ENCODE peak calls at places on chromosomes 16 and 17, in five cellular contexts. One of them, this sample, is unnamed. For H3K9me3, the result is how much of the 10 kb centered on the place peaks cover.

GRCh38 chr17:30831663-30832437 is at the start of gene ATAD5:
- DNase-seq in breast epithelium: peak
- DNase-seq in AG04450: peak
- DNase-seq in PC-3: peak
- DNase-seq in HCT116: peak
- DNase-seq in this sample: peak

GRCh38 chr17:57949649-57950048 is 5.6 kb downstream of the CUEDC1 start:
- DNase-seq in breast epithelium: no peak
- DNase-seq in AG04450: no peak
- DNase-seq in PC-3: peak
- DNase-seq in HCT116: no peak
- DNase-seq in this sample: no peak

GRCh38 chr17:41613277-41614082 is 913 bp upstream of the KRT16 start:
- DNase-seq in breast epithelium: no peak
- DNase-seq in AG04450: no peak
- DNase-seq in PC-3: no peak
- DNase-seq in HCT116: no peak
- DNase-seq in this sample: no peak

GRCh38 chr17:683499-684254 is 31.0 kb downstream of the VPS53 start:
- DNase-seq in breast epithelium: no peak
- DNase-seq in AG04450: no peak
- DNase-seq in PC-3: no peak
- DNase-seq in HCT116: no peak
- DNase-seq in this sample: no peak

GRCh38 chr17:7466644-7467341 is 12.6 kb downstream of the ZBTB4 start:
- DNase-seq in breast epithelium: no peak
- DNase-seq in AG04450: no peak
- DNase-seq in PC-3: peak
- DNase-seq in HCT116: no peak
- DNase-seq in this sample: peak

GRCh38 chr16:30357085-30357714 is 2.1 kb upstream of the CD2BP2 start:
- DNase-seq in breast epithelium: no peak
- DNase-seq in AG04450: no peak
- DNase-seq in PC-3: no peak
- DNase-seq in HCT116: no peak
- DNase-seq in this sample: no peak

GRCh38 chr17:45719335-45720071 is 64.6 kb upstream of the CRHR1 start:
- DNase-seq in breast epithelium: no peak
- DNase-seq in AG04450: peak
- DNase-seq in PC-3: peak
- DNase-seq in HCT116: peak
- DNase-seq in this sample: no peak

GRCh38 chr16:66740533-66740932 is 10.9 kb downstream of the DYNC1LI2 start:
- DNase-seq in breast epithelium: no peak
- DNase-seq in AG04450: no peak
- DNase-seq in PC-3: peak
- DNase-seq in HCT116: no peak
- DNase-seq in this sample: no peak

GRCh38 chr17:7226721-7227710 is 7.3 kb downstream of the ACADVL start:
- DNase-seq in breast epithelium: no peak
- DNase-seq in AG04450: no peak
- DNase-seq in PC-3: no peak
- DNase-seq in HCT116: no peak
- DNase-seq in this sample: no peak

GRCh38 chr16:60636117-60636516 is 1400.1 kb downstream of the CDH8 start:
- DNase-seq in breast epithelium: no peak
- DNase-seq in AG04450: no peak
- DNase-seq in PC-3: peak
- DNase-seq in HCT116: no peak
- DNase-seq in this sample: no peak

GRCh38 chr16:57138281-57138935 is 46.0 kb downstream of the CPNE2 start:
- DNase-seq in breast epithelium: no peak
- DNase-seq in AG04450: no peak
- DNase-seq in PC-3: no peak
- DNase-seq in HCT116: no peak
- DNase-seq in this sample: no peak

GRCh38 chr16:72927199-72928088 is 120.5 kb downstream of the ZFHX3 start:
- DNase-seq in breast epithelium: peak
- DNase-seq in AG04450: peak
- DNase-seq in PC-3: peak
- DNase-seq in HCT116: no peak
- DNase-seq in this sample: no peak

GRCh38 chr17:30586818-30587595 is 109.8 kb downstream of the GOSR1 start:
- DNase-seq in breast epithelium: no peak
- DNase-seq in AG04450: no peak
- DNase-seq in PC-3: no peak
- DNase-seq in HCT116: no peak
- DNase-seq in this sample: no peak

GRCh38 chr16:71345031-71345430 is 13.5 kb upstream of the CALB2 start:
- DNase-seq in breast epithelium: no peak
- DNase-seq in AG04450: no peak
- DNase-seq in PC-3: no peak
- DNase-seq in HCT116: no peak
- DNase-seq in this sample: no peak

GRCh38 chr16:70765491-70765890 is 35.5 kb downstream of the VAC14 start:
- DNase-seq in breast epithelium: no peak
- DNase-seq in AG04450: no peak
- DNase-seq in PC-3: no peak
- DNase-seq in HCT116: no peak
- DNase-seq in this sample: no peak

GRCh38 chr16:3347586-3347985 is 8.1 kb upstream of the OR2C1 start:
- DNase-seq in breast epithelium: no peak
- DNase-seq in AG04450: no peak
- DNase-seq in PC-3: no peak
- DNase-seq in HCT116: no peak
- DNase-seq in this sample: no peak

GRCh38 chr17:63120406-63120805 is 154.4 kb downstream of the TANC2 start:
- DNase-seq in breast epithelium: no peak
- DNase-seq in AG04450: no peak
- DNase-seq in PC-3: peak
- DNase-seq in HCT116: no peak
- DNase-seq in this sample: no peak

GRCh38 chr17:19397556-19398041 is 10.6 kb upstream of the MFAP4 start:
- DNase-seq in breast epithelium: peak
- DNase-seq in AG04450: no peak
- DNase-seq in PC-3: no peak
- DNase-seq in HCT116: no peak
- DNase-seq in this sample: no peak

GRCh38 chr17:43019418-43019817 is 2.8 kb downstream of the VAT1 start:
- DNase-seq in breast epithelium: no peak
- DNase-seq in AG04450: no peak
- DNase-seq in PC-3: no peak
- DNase-seq in HCT116: no peak
- DNase-seq in this sample: no peak

GRCh38 chr17:48207776-48208175 is 100.2 kb downstream of the SNX11 start:
- DNase-seq in breast epithelium: no peak
- DNase-seq in AG04450: no peak
- DNase-seq in PC-3: no peak
- DNase-seq in HCT116: no peak
- DNase-seq in this sample: no peak

GRCh38 chr17:77107506-77108433 is 33.0 kb upstream of the SEC14L1 start:
- DNase-seq in breast epithelium: no peak
- DNase-seq in AG04450: no peak
- DNase-seq in PC-3: no peak
- DNase-seq in HCT116: no peak
- DNase-seq in this sample: no peak

GRCh38 chr16:89936034-89936433 is 12.5 kb upstream of the DEF8 start:
- DNase-seq in breast epithelium: no peak
- DNase-seq in AG04450: no peak
- DNase-seq in PC-3: no peak
- DNase-seq in HCT116: no peak
- DNase-seq in this sample: no peak

GRCh38 chr16:54847207-54847606 is 83.5 kb upstream of the IRX5 start:
- DNase-seq in breast epithelium: peak
- DNase-seq in AG04450: no peak
- DNase-seq in PC-3: no peak
- DNase-seq in HCT116: no peak
- DNase-seq in this sample: no peak

GRCh38 chr17:42436401-42436800 is 13.3 kb upstream of the CAVIN1 start:
- DNase-seq in breast epithelium: no peak
- DNase-seq in AG04450: peak
- DNase-seq in PC-3: no peak
- DNase-seq in HCT116: no peak
- DNase-seq in this sample: no peak

GRCh38 chr16:11265124-11265523 is 4.0 kb downstream of the TNP2 start:
- DNase-seq in breast epithelium: no peak
- DNase-seq in AG04450: no peak
- DNase-seq in PC-3: no peak
- DNase-seq in HCT116: no peak
- DNase-seq in this sample: no peak

GRCh38 chr16:58814348-58814801 is 80.3 kb upstream of the GOT2 start:
- DNase-seq in breast epithelium: no peak
- DNase-seq in AG04450: peak
- DNase-seq in PC-3: peak
- DNase-seq in HCT116: peak
- DNase-seq in this sample: peak

GRCh38 chr17:27226611-27227234 is 67.2 kb upstream of the WSB1 start:
- DNase-seq in breast epithelium: no peak
- DNase-seq in AG04450: peak
- DNase-seq in PC-3: peak
- DNase-seq in HCT116: no peak
- DNase-seq in this sample: peak

GRCh38 chr17:27224526-27225315 is 69.2 kb upstream of the WSB1 start:
- DNase-seq in breast epithelium: no peak
- DNase-seq in AG04450: no peak
- DNase-seq in PC-3: no peak
- DNase-seq in HCT116: no peak
- DNase-seq in this sample: no peak

GRCh38 chr17:27218041-27218440 is 75.9 kb upstream of the WSB1 start:
- DNase-seq in breast epithelium: no peak
- DNase-seq in AG04450: no peak
- DNase-seq in PC-3: no peak
- DNase-seq in HCT116: no peak
- DNase-seq in this sample: no peak

GRCh38 chr17:27218719-27219488 is 75.0 kb upstream of the WSB1 start:
- DNase-seq in breast epithelium: no peak
- DNase-seq in AG04450: no peak
- DNase-seq in PC-3: no peak
- DNase-seq in HCT116: no peak
- DNase-seq in this sample: no peak

GRCh38 chr17:27222515-27222914 is 71.4 kb upstream of the WSB1 start:
- DNase-seq in breast epithelium: no peak
- DNase-seq in AG04450: no peak
- DNase-seq in PC-3: no peak
- DNase-seq in HCT116: no peak
- DNase-seq in this sample: no peak
- H3K9me3 ChIP-seq in breast epithelium: under half
- H3K9me3 ChIP-seq in AG04450: under half
- H3K9me3 ChIP-seq in PC-3: under half
- H3K9me3 ChIP-seq in HCT116: under half
- H3K9me3 ChIP-seq in this sample: under half

GRCh38 chr16:34050787-34051320 is 591.4 kb downstream of the TP53TG3F start:
- DNase-seq in breast epithelium: no peak
- DNase-seq in AG04450: no peak
- DNase-seq in PC-3: no peak
- DNase-seq in HCT116: no peak
- DNase-seq in this sample: no peak

GRCh38 chr16:34054969-34055368 is 595.6 kb downstream of the TP53TG3F start:
- DNase-seq in breast epithelium: no peak
- DNase-seq in AG04450: no peak
- DNase-seq in PC-3: no peak
- DNase-seq in HCT116: no peak
- DNase-seq in this sample: no peak

DNA sequence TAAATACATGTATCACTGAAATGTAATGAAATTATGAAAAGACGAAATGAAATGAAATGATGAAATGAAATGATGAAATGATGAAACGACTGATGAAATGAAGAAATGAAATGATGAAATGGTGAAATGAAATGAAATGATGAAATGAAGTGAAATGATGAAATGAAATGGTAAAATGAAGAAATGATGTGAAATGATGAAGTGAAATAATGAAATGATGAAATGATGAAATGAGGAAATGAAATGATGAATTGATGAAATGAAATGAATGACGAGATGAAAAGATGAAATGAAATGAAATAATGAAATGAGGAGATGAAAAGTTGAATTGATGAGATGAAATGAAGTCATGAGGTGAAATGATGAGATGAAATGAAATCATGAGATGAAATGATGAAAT is 594.7 kb downstream of the TP53TG3F start:
- DNase-seq in breast epithelium: no peak
- DNase-seq in AG04450: no peak
- DNase-seq in PC-3: no peak
- DNase-seq in HCT116: no peak
- DNase-seq in this sample: no peak
- H3K9me3 ChIP-seq in breast epithelium: under half
- H3K9me3 ChIP-seq in AG04450: under half
- H3K9me3 ChIP-seq in PC-3: under half
- H3K9me3 ChIP-seq in HCT116: under half
- H3K9me3 ChIP-seq in this sample: under half

GRCh38 chr16:35184356-35184870 is 1725.0 kb downstream of the TP53TG3F start:
- DNase-seq in breast epithelium: no peak
- DNase-seq in AG04450: no peak
- DNase-seq in PC-3: no peak
- DNase-seq in HCT116: no peak
- DNase-seq in this sample: no peak
- H3K9me3 ChIP-seq in breast epithelium: under half
- H3K9me3 ChIP-seq in AG04450: half or more
- H3K9me3 ChIP-seq in PC-3: under half
- H3K9me3 ChIP-seq in HCT116: under half
- H3K9me3 ChIP-seq in this sample: under half

GRCh38 chr16:15739449-15739848 is 89.4 kb downstream of the NDE1 start:
- DNase-seq in breast epithelium: no peak
- DNase-seq in AG04450: no peak
- DNase-seq in PC-3: no peak
- DNase-seq in HCT116: no peak
- DNase-seq in this sample: no peak
- H3K9me3 ChIP-seq in breast epithelium: under half
- H3K9me3 ChIP-seq in AG04450: under half
- H3K9me3 ChIP-seq in PC-3: under half
- H3K9me3 ChIP-seq in HCT116: under half
- H3K9me3 ChIP-seq in this sample: under half

GRCh38 chr16:34743115-34743514 is 1283.7 kb downstream of the TP53TG3F start:
- DNase-seq in breast epithelium: no peak
- DNase-seq in AG04450: no peak
- DNase-seq in PC-3: no peak
- DNase-seq in HCT116: no peak
- DNase-seq in this sample: no peak
- H3K9me3 ChIP-seq in breast epithelium: half or more
- H3K9me3 ChIP-seq in AG04450: under half
- H3K9me3 ChIP-seq in PC-3: under half
- H3K9me3 ChIP-seq in HCT116: half or more
- H3K9me3 ChIP-seq in this sample: under half

This sample was measured in body of pancreas.